ENCODE peak calls at places on chromosomes 4 and X, in five cellular contexts. X, T, W, B and U are unnamed samples.

GRCh38 chrX:111854778-111855490 is 21.0 kb upstream of the TRPC5OS start:
- DNase-seq in X (no peak), T (peak), W (peak), B (no peak), U (no peak)

GRCh38 chr4:24482871-24483270 is 101.5 kb downstream of the DHX15 start:
- DNase-seq in X (no peak), T (no peak), W (no peak), B (no peak), U (no peak)

GRCh38 chr4:3452376-3452775 is 10.6 kb downstream of the HGFAC start:
- DNase-seq in X (no peak), T (peak), W (no peak), B (no peak), U (no peak)

GRCh38 chrX:43949669-43950068 is 23.5 kb downstream of the NDP start:
- DNase-seq in X (no peak), T (peak), W (peak), B (peak), U (peak)

GRCh38 chr4:32025840-32026459 is 1305.8 kb downstream of the PCDH7 start:
- DNase-seq in X (no peak), T (peak), W (no peak), B (no peak), U (no peak)

GRCh38 chrX:133215017-133215416 is 3.1 kb downstream of the TFDP3 start:
- DNase-seq in X (no peak), T (no peak), W (no peak), B (no peak), U (peak)

GRCh38 chrX:4547218-4547836 is 833.9 kb upstream of the PRKX start:
- DNase-seq in X (no peak), T (peak), W (peak), B (peak), U (peak)

GRCh38 chrX:24498975-24499374 is 33.9 kb downstream of the PDK3 start:
- DNase-seq in X (no peak), T (peak), W (no peak), B (no peak), U (peak)

GRCh38 chrX:8083276-8083675 is 87.8 kb downstream of the VCX2 start:
- DNase-seq in X (no peak), T (no peak), W (no peak), B (no peak), U (no peak)

GRCh38 chr4:108172780-108173598 is 4.3 kb upstream of the LEF1 start:
- DNase-seq in X (no peak), T (no peak), W (peak), B (peak), U (peak)

GRCh38 chr4:60133414-60133813 is 1066.7 kb upstream of the ADGRL3 start:
- DNase-seq in X (no peak), T (no peak), W (peak), B (no peak), U (no peak)

GRCh38 chr4:77123403-77123802 is 33.6 kb upstream of the CCNG2 start:
- DNase-seq in X (no peak), T (no peak), W (no peak), B (no peak), U (no peak)

GRCh38 chrX:39470588-39471155 is 627.1 kb downstream of the BCOR start:
- DNase-seq in X (no peak), T (no peak), W (no peak), B (no peak), U (no peak)

GRCh38 chr4:38868055-38868965 is 704 bp downstream of the FAM114A1 start:
- DNase-seq in X (no peak), T (peak), W (no peak), B (no peak), U (no peak)

GRCh38 chrX:132412208-132412607 is 76.6 kb downstream of the MBNL3 start:
- DNase-seq in X (no peak), T (no peak), W (no peak), B (no peak), U (no peak)

GRCh38 chr4:162659716-162660115 is 495.9 kb upstream of the FSTL5 start:
- DNase-seq in X (no peak), T (no peak), W (no peak), B (no peak), U (no peak)

GRCh38 chrX:24646745-24647182 is 383 bp downstream of the PCYT1B start:
- DNase-seq in X (no peak), T (no peak), W (no peak), B (no peak), U (no peak)

GRCh38 chrX:12984629-12985303 is 9.9 kb downstream of the TMSB4X start:
- DNase-seq in X (no peak), T (peak), W (peak), B (no peak), U (peak)

GRCh38 chrX:10989386-10989785 is 121.7 kb upstream of the HCCS start:
- DNase-seq in X (no peak), T (no peak), W (no peak), B (no peak), U (no peak)

GRCh38 chr4:24537025-24537424 is 47.3 kb downstream of the DHX15 start:
- DNase-seq in X (no peak), T (no peak), W (no peak), B (no peak), U (no peak)

GRCh38 chrX:71366674-71367256 is 608 bp downstream of the TAF1 start:
- DNase-seq in X (no peak), T (peak), W (no peak), B (no peak), U (peak)

GRCh38 chrX:25810202-25810601 is 327.9 kb upstream of the MAGEB18 start:
- DNase-seq in X (no peak), T (no peak), W (peak), B (no peak), U (no peak)

GRCh38 chrX:103437147-103437873 is 61.0 kb downstream of the BEX3 start:
- DNase-seq in X (no peak), T (no peak), W (no peak), B (no peak), U (no peak)

GRCh38 chr4:156291317-156291716 is 337.7 kb upstream of the CTSO start:
- DNase-seq in X (no peak), T (peak), W (no peak), B (no peak), U (no peak)

GRCh38 chr4:108433832-108434231 is 186.5 kb upstream of the RPL34 start:
- DNase-seq in X (no peak), T (no peak), W (peak), B (no peak), U (no peak)

GRCh38 chr4:24203896-24204295 is 314.0 kb upstream of the PPARGC1A start:
- DNase-seq in X (no peak), T (no peak), W (no peak), B (no peak), U (no peak)

GRCh38 chr4:10079951-10080873 is 36.4 kb downstream of the WDR1 start:
- DNase-seq in X (no peak), T (no peak), W (no peak), B (peak), U (no peak)

GRCh38 chr4:76997454-76997853 is 47.9 kb downstream of the SEPTIN11 start:
- DNase-seq in X (no peak), T (no peak), W (no peak), B (no peak), U (no peak)

GRCh38 chr4:14919785-14920184 is 82.5 kb upstream of the CPEB2 start:
- DNase-seq in X (no peak), T (no peak), W (no peak), B (no peak), U (no peak)

GRCh38 chr4:185513489-185514181 is 21.7 kb downstream of the PDLIM3 start:
- DNase-seq in X (no peak), T (no peak), W (no peak), B (no peak), U (peak)

GRCh38 chr4:110306363-110306762 is 107.9 kb upstream of the ELOVL6 start:
- DNase-seq in X (no peak), T (no peak), W (no peak), B (no peak), U (no peak)

GRCh38 chrX:16671005-16671404 is 21.0 kb downstream of the S100G start:
- DNase-seq in X (no peak), T (peak), W (peak), B (peak), U (peak)

GRCh38 chrX:101550362-101550761 is at the start of gene ARMCX1:
- DNase-seq in X (no peak), T (peak), W (peak), B (peak), U (peak)

GRCh38 chr4:185566972-185567749 is 31.9 kb upstream of the PDLIM3 start:
- DNase-seq in X (no peak), T (peak), W (no peak), B (no peak), U (no peak)

GRCh38 chr4:175998782-175999181 is 66.9 kb upstream of the WDR17 start:
- DNase-seq in X (no peak), T (peak), W (no peak), B (no peak), U (peak)

GRCh38 chr4:52991452-52991851 is 129.3 kb downstream of the RASL11B start:
- DNase-seq in X (no peak), T (no peak), W (no peak), B (no peak), U (no peak)